ENCODE peak calls at places on chromosomes 2 and 18, in six cellular contexts. One of them, this sample, is unnamed.

GRCh38 chr2:181163139-181163538 is 182.7 kb downstream of the UBE2E3 start:
- DNase-seq in GM12878: no peak
- DNase-seq in K562: no peak
- DNase-seq in SK-N-SH: no peak
- DNase-seq in H1: no peak
- DNase-seq in HepG2: no peak
- DNase-seq in this sample: no peak

GRCh38 chr2:30235008-30235655 is 3.8 kb downstream of the LBH start:
- DNase-seq in GM12878: no peak
- DNase-seq in K562: no peak
- DNase-seq in SK-N-SH: no peak
- DNase-seq in H1: no peak
- DNase-seq in HepG2: no peak
- DNase-seq in this sample: no peak

GRCh38 chr2:98572676-98573075 is 35.6 kb downstream of the COA5 start:
- DNase-seq in GM12878: no peak
- DNase-seq in K562: no peak
- DNase-seq in SK-N-SH: no peak
- DNase-seq in H1: no peak
- DNase-seq in HepG2: no peak
- DNase-seq in this sample: no peak

GRCh38 chr2:214107731-214108130 is 303.1 kb upstream of the VWC2L start:
- DNase-seq in GM12878: no peak
- DNase-seq in K562: no peak
- DNase-seq in SK-N-SH: no peak
- DNase-seq in H1: no peak
- DNase-seq in HepG2: no peak
- DNase-seq in this sample: no peak

GRCh38 chr2:197708331-197708730 is 3.2 kb downstream of the MARS2 start:
- DNase-seq in GM12878: no peak
- DNase-seq in K562: no peak
- DNase-seq in SK-N-SH: no peak
- DNase-seq in H1: no peak
- DNase-seq in HepG2: peak
- DNase-seq in this sample: no peak

GRCh38 chr2:143513081-143513480 is 383.9 kb downstream of the ARHGAP15 start:
- DNase-seq in GM12878: peak
- DNase-seq in K562: peak
- DNase-seq in SK-N-SH: peak
- DNase-seq in H1: peak
- DNase-seq in HepG2: peak
- DNase-seq in this sample: no peak

GRCh38 chr18:13605901-13606300 is 120.5 kb downstream of the FAM210A start:
- DNase-seq in GM12878: no peak
- DNase-seq in K562: no peak
- DNase-seq in SK-N-SH: no peak
- DNase-seq in H1: no peak
- DNase-seq in HepG2: no peak
- DNase-seq in this sample: no peak

GRCh38 chr2:61109291-61109690 is 43.6 kb downstream of the SANBR start:
- DNase-seq in GM12878: no peak
- DNase-seq in K562: no peak
- DNase-seq in SK-N-SH: no peak
- DNase-seq in H1: no peak
- DNase-seq in HepG2: no peak
- DNase-seq in this sample: no peak

GRCh38 chr2:117485588-117485987 is 328.9 kb upstream of the DDX18 start:
- DNase-seq in GM12878: no peak
- DNase-seq in K562: no peak
- DNase-seq in SK-N-SH: no peak
- DNase-seq in H1: no peak
- DNase-seq in HepG2: no peak
- DNase-seq in this sample: no peak

GRCh38 chr2:174570325-174570958 is 27.2 kb downstream of the WIPF1 start:
- DNase-seq in GM12878: no peak
- DNase-seq in K562: no peak
- DNase-seq in SK-N-SH: no peak
- DNase-seq in H1: no peak
- DNase-seq in HepG2: no peak
- DNase-seq in this sample: no peak

GRCh38 chr2:10646153-10646552 is 43.6 kb downstream of the NOL10 start:
- DNase-seq in GM12878: no peak
- DNase-seq in K562: no peak
- DNase-seq in SK-N-SH: no peak
- DNase-seq in H1: no peak
- DNase-seq in HepG2: peak
- DNase-seq in this sample: no peak

GRCh38 chr2:205681836-205682238 is 464 bp upstream of the NRP2 start:
- DNase-seq in GM12878: no peak
- DNase-seq in K562: no peak
- DNase-seq in SK-N-SH: peak
- DNase-seq in H1: peak
- DNase-seq in HepG2: no peak
- DNase-seq in this sample: no peak

GRCh38 chr2:1219901-1220691 is 193.2 kb upstream of the TPO start:
- DNase-seq in GM12878: no peak
- DNase-seq in K562: no peak
- DNase-seq in SK-N-SH: peak
- DNase-seq in H1: no peak
- DNase-seq in HepG2: no peak
- DNase-seq in this sample: no peak

GRCh38 chr18:60200558-60200957 is 172.0 kb downstream of the MC4R start:
- DNase-seq in GM12878: no peak
- DNase-seq in K562: no peak
- DNase-seq in SK-N-SH: no peak
- DNase-seq in H1: no peak
- DNase-seq in HepG2: no peak
- DNase-seq in this sample: no peak

GRCh38 chr2:98822301-98823164 is 91.6 kb upstream of the MGAT4A start:
- DNase-seq in GM12878: no peak
- DNase-seq in K562: no peak
- DNase-seq in SK-N-SH: peak
- DNase-seq in H1: peak
- DNase-seq in HepG2: no peak
- DNase-seq in this sample: no peak

GRCh38 chr2:64179582-64180321 is 35.5 kb upstream of the PELI1 start:
- DNase-seq in GM12878: peak
- DNase-seq in K562: no peak
- DNase-seq in SK-N-SH: no peak
- DNase-seq in H1: no peak
- DNase-seq in HepG2: no peak
- DNase-seq in this sample: no peak

GRCh38 chr18:36187138-36187825 is at the start of gene MOCOS:
- DNase-seq in GM12878: no peak
- DNase-seq in K562: peak
- DNase-seq in SK-N-SH: peak
- DNase-seq in H1: peak
- DNase-seq in HepG2: peak
- DNase-seq in this sample: no peak

GRCh38 chr2:48808311-48808710 is 52.8 kb upstream of the LHCGR start:
- DNase-seq in GM12878: no peak
- DNase-seq in K562: no peak
- DNase-seq in SK-N-SH: no peak
- DNase-seq in H1: no peak
- DNase-seq in HepG2: no peak
- DNase-seq in this sample: no peak

GRCh38 chr18:59536181-59536580 is 161.0 kb downstream of the CCBE1 start:
- DNase-seq in GM12878: no peak
- DNase-seq in K562: no peak
- DNase-seq in SK-N-SH: no peak
- DNase-seq in H1: no peak
- DNase-seq in HepG2: no peak
- DNase-seq in this sample: no peak

GRCh38 chr2:185201063-185201462 is 537.5 kb upstream of the FSIP2 start:
- DNase-seq in GM12878: no peak
- DNase-seq in K562: no peak
- DNase-seq in SK-N-SH: no peak
- DNase-seq in H1: no peak
- DNase-seq in HepG2: no peak
- DNase-seq in this sample: no peak

GRCh38 chr2:51212374-51212773 is 180.4 kb upstream of the NRXN1 start:
- DNase-seq in GM12878: no peak
- DNase-seq in K562: no peak
- DNase-seq in SK-N-SH: no peak
- DNase-seq in H1: no peak
- DNase-seq in HepG2: no peak
- DNase-seq in this sample: no peak

GRCh38 chr2:223725494-223725893 is 111.9 kb downstream of the AP1S3 start:
- DNase-seq in GM12878: no peak
- DNase-seq in K562: peak
- DNase-seq in SK-N-SH: peak
- DNase-seq in H1: peak
- DNase-seq in HepG2: peak
- DNase-seq in this sample: peak

GRCh38 chr2:27806311-27807059 is 35.0 kb downstream of the MRPL33 start:
- DNase-seq in GM12878: no peak
- DNase-seq in K562: no peak
- DNase-seq in SK-N-SH: no peak
- DNase-seq in H1: no peak
- DNase-seq in HepG2: no peak
- DNase-seq in this sample: no peak

GRCh38 chr2:1874950-1875349 is 130.6 kb upstream of the PXDN start:
- DNase-seq in GM12878: no peak
- DNase-seq in K562: no peak
- DNase-seq in SK-N-SH: no peak
- DNase-seq in H1: no peak
- DNase-seq in HepG2: no peak
- DNase-seq in this sample: no peak

GRCh38 chr2:219457784-219458369 is 23.2 kb downstream of the SPEG start:
- DNase-seq in GM12878: no peak
- DNase-seq in K562: peak
- DNase-seq in SK-N-SH: no peak
- DNase-seq in H1: no peak
- DNase-seq in HepG2: no peak
- DNase-seq in this sample: no peak

GRCh38 chr18:32200766-32201165 is 10.9 kb downstream of the MEP1B start:
- DNase-seq in GM12878: no peak
- DNase-seq in K562: no peak
- DNase-seq in SK-N-SH: peak
- DNase-seq in H1: no peak
- DNase-seq in HepG2: no peak
- DNase-seq in this sample: no peak

GRCh38 chr2:51505533-51505932 is 473.6 kb upstream of the NRXN1 start:
- DNase-seq in GM12878: no peak
- DNase-seq in K562: no peak
- DNase-seq in SK-N-SH: no peak
- DNase-seq in H1: peak
- DNase-seq in HepG2: no peak
- DNase-seq in this sample: no peak

GRCh38 chr2:236867441-236868260 is 218.0 kb upstream of the COPS8 start:
- DNase-seq in GM12878: no peak
- DNase-seq in K562: no peak
- DNase-seq in SK-N-SH: no peak
- DNase-seq in H1: no peak
- DNase-seq in HepG2: no peak
- DNase-seq in this sample: no peak

GRCh38 chr2:200399046-200399445 is 92.6 kb downstream of the SPATS2L start:
- DNase-seq in GM12878: no peak
- DNase-seq in K562: no peak
- DNase-seq in SK-N-SH: no peak
- DNase-seq in H1: no peak
- DNase-seq in HepG2: no peak
- DNase-seq in this sample: no peak

GRCh38 chr2:19802088-19802806 is 99.5 kb downstream of the TTC32 start:
- DNase-seq in GM12878: no peak
- DNase-seq in K562: no peak
- DNase-seq in SK-N-SH: no peak
- DNase-seq in H1: no peak
- DNase-seq in HepG2: no peak
- DNase-seq in this sample: no peak

GRCh38 chr2:101751875-101752619 is 54.5 kb downstream of the MAP4K4 start:
- DNase-seq in GM12878: peak
- DNase-seq in K562: no peak
- DNase-seq in SK-N-SH: no peak
- DNase-seq in H1: no peak
- DNase-seq in HepG2: peak
- DNase-seq in this sample: no peak
- TF ChIP-seq GABPA in GM12878: no peak
- TF ChIP-seq GABPA in K562: no peak
- TF ChIP-seq GABPA in SK-N-SH: no peak
- TF ChIP-seq GABPA in H1: no peak
- TF ChIP-seq GABPA in HepG2: no peak
- TF ChIP-seq GABPA in this sample: no peak

GRCh38 chr2:125516496-125517109 is 1139.4 kb upstream of the GYPC start:
- DNase-seq in GM12878: no peak
- DNase-seq in K562: peak
- DNase-seq in SK-N-SH: peak
- DNase-seq in H1: peak
- DNase-seq in HepG2: peak
- DNase-seq in this sample: peak
- TF ChIP-seq GABPA in GM12878: no peak
- TF ChIP-seq GABPA in K562: no peak
- TF ChIP-seq GABPA in SK-N-SH: no peak
- TF ChIP-seq GABPA in H1: no peak
- TF ChIP-seq GABPA in HepG2: no peak
- TF ChIP-seq GABPA in this sample: no peak

GRCh38 chr2:218217366-218218309 is 649 bp downstream of the ARPC2 start:
- DNase-seq in GM12878: no peak
- DNase-seq in K562: no peak
- DNase-seq in SK-N-SH: peak
- DNase-seq in H1: peak
- DNase-seq in HepG2: peak
- DNase-seq in this sample: no peak
- TF ChIP-seq GABPA in GM12878: no peak
- TF ChIP-seq GABPA in K562: no peak
- TF ChIP-seq GABPA in SK-N-SH: no peak
- TF ChIP-seq GABPA in H1: no peak
- TF ChIP-seq GABPA in HepG2: peak
- TF ChIP-seq GABPA in this sample: no peak

DNA sequence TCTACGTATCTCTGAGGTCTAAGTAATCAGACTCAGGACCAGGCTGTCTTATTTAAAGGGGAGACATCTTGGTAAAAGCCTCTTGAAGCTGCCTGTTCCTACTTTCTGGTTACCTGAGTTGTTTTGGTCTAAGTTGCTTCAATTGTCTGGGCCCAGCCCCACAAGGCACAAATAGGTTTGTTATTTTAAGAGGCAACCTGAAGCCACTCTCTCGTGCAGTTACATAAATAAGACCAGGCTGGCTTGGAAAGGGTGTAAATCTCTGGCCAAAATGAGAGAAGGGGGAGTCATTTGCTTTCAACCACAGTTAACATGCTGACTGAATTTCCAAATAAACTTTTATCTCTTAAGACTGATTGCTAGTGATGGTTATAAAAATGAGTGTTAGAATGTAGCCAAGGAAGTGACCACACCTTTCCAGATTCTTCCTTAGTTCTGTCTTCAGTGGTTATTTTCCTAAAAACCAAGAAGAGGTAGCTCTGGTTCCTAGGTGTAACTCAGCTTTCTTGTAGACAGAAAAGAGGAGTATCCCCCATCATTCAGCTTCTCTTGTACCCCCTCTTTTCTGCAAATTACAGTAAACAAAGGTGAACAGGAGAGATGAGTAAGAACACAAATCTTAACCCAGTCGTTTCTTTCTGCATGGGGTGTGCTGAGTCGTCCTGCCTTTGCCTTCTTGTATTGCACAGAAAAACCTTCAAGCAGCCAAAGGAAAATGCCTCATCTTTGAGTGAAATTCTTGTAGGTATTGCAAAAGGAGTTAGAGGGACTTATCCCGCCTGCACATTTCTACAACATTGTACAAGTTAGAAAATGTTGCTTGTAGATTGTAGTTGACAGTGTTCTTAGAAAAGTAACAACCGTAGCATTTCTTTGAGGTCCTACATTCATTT is 161.5 kb upstream of the NT5C1B start:
- DNase-seq in GM12878: no peak
- DNase-seq in K562: no peak
- DNase-seq in SK-N-SH: no peak
- DNase-seq in H1: no peak
- DNase-seq in HepG2: no peak
- DNase-seq in this sample: no peak
- TF ChIP-seq GABPA in GM12878: no peak
- TF ChIP-seq GABPA in K562: no peak
- TF ChIP-seq GABPA in SK-N-SH: no peak
- TF ChIP-seq GABPA in H1: no peak
- TF ChIP-seq GABPA in HepG2: no peak
- TF ChIP-seq GABPA in this sample: no peak